ENCODE peak calls at places on chromosomes 1 and 21, in nine cellular contexts. N is mucosa of descending colon; J is BJ; B is CD8-positive, alpha-beta T cell; V is astrocyte of the spinal cord; O is bronchial epithelial cell; C is Caco-2; Q is thoracic aorta; T is OCI-LY7. W is an unnamed sample.

GRCh38 chr21:34243562-34243961 is 120.2 kb upstream of the KCNE2 start:
- DNase-seq in N (peak), J (no peak), B (no peak), V (peak), O (peak), C (peak), Q (no peak), T (peak), W (peak)

GRCh38 chr1:40301066-40301465 is 16.0 kb downstream of the COL9A2 start:
- DNase-seq in N (no peak), J (no peak), B (no peak), V (no peak), O (no peak), C (no peak), Q (no peak), T (no peak), W (no peak)

GRCh38 chr21:33975548-33976081 is 60.0 kb upstream of the ATP5PO start:
- DNase-seq in N (no peak), J (no peak), B (peak), V (peak), O (peak), C (no peak), Q (no peak), T (peak), W (peak)

GRCh38 chr1:185463433-185463832 is 146.4 kb upstream of the IVNS1ABP start:
- DNase-seq in N (no peak), J (no peak), B (no peak), V (no peak), O (no peak), C (no peak), Q (no peak), T (no peak), W (no peak)

GRCh38 chr21:33189237-33189636 is 40.5 kb upstream of the IFNAR2 start:
- DNase-seq in N (no peak), J (no peak), B (no peak), V (no peak), O (no peak), C (no peak), Q (no peak), T (no peak), W (no peak)

GRCh38 chr1:64019818-64020217 is 183.6 kb upstream of the UBE2U start:
- DNase-seq in N (peak), J (no peak), B (no peak), V (peak), O (no peak), C (no peak), Q (no peak), T (peak), W (peak)

GRCh38 chr1:116218922-116219321 is 107.7 kb downstream of the MAB21L3 start:
- DNase-seq in N (no peak), J (no peak), B (no peak), V (no peak), O (peak), C (no peak), Q (no peak), T (no peak), W (no peak)

GRCh38 chr1:246613131-246613758 is 47.0 kb downstream of the CNST start:
- DNase-seq in N (no peak), J (no peak), B (no peak), V (no peak), O (peak), C (no peak), Q (no peak), T (no peak), W (no peak)

GRCh38 chr1:248127653-248128052 is 17.3 kb upstream of the OR2M5 start:
- DNase-seq in N (no peak), J (no peak), B (no peak), V (no peak), O (no peak), C (no peak), Q (no peak), T (no peak), W (no peak)

GRCh38 chr1:108878678-108879077 is 1.9 kb downstream of the GPSM2 start:
- DNase-seq in N (no peak), J (no peak), B (no peak), V (no peak), O (peak), C (no peak), Q (no peak), T (no peak), W (no peak)

GRCh38 chr1:211258310-211258755 is 833 bp upstream of the RCOR3 start:
- DNase-seq in N (peak), J (no peak), B (peak), V (peak), O (peak), C (peak), Q (peak), T (peak), W (peak)

GRCh38 chr1:229370601-229371021 is 27.8 kb upstream of the CCSAP start:
- DNase-seq in N (no peak), J (no peak), B (no peak), V (no peak), O (no peak), C (no peak), Q (no peak), T (no peak), W (peak)

GRCh38 chr1:145962157-145963102 is 1.9 kb downstream of the ANKRD34A start:
- DNase-seq in N (peak), J (no peak), B (peak), V (no peak), O (no peak), C (no peak), Q (no peak), T (no peak), W (no peak)

GRCh38 chr1:7405844-7406500 is 365.1 kb upstream of the VAMP3 start:
- DNase-seq in N (no peak), J (no peak), B (no peak), V (no peak), O (no peak), C (no peak), Q (no peak), T (no peak), W (no peak)

GRCh38 chr1:27086628-27087027 is 68.3 kb downstream of the SLC9A1 start:
- DNase-seq in N (no peak), J (no peak), B (no peak), V (no peak), O (no peak), C (no peak), Q (no peak), T (no peak), W (no peak)

GRCh38 chr1:226309398-226310122 is 596 bp upstream of the LIN9 start:
- DNase-seq in N (no peak), J (no peak), B (no peak), V (no peak), O (no peak), C (no peak), Q (no peak), T (peak), W (peak)

GRCh38 chr1:221739018-221739676 is 2.7 kb downstream of the DUSP10 start:
- DNase-seq in N (no peak), J (no peak), B (no peak), V (no peak), O (no peak), C (no peak), Q (no peak), T (no peak), W (no peak)

GRCh38 chr1:192160186-192160585 is 1.9 kb downstream of the RGS18 start:
- DNase-seq in N (no peak), J (no peak), B (no peak), V (peak), O (no peak), C (no peak), Q (no peak), T (no peak), W (no peak)

GRCh38 chr1:208004851-208005250 is 93.9 kb upstream of the CD34 start:
- DNase-seq in N (no peak), J (no peak), B (no peak), V (peak), O (peak), C (no peak), Q (no peak), T (no peak), W (no peak)

GRCh38 chr1:228273720-228274451 is 66.0 kb downstream of the OBSCN start:
- DNase-seq in N (no peak), J (no peak), B (no peak), V (no peak), O (no peak), C (no peak), Q (no peak), T (no peak), W (no peak)

GRCh38 chr1:34266127-34266951 is 89.6 kb downstream of the C1orf94 start:
- DNase-seq in N (no peak), J (no peak), B (no peak), V (peak), O (peak), C (no peak), Q (no peak), T (no peak), W (no peak)

GRCh38 chr1:208172389-208173140 is 71.6 kb downstream of the PLXNA2 start:
- DNase-seq in N (no peak), J (no peak), B (no peak), V (no peak), O (peak), C (no peak), Q (no peak), T (no peak), W (no peak)

GRCh38 chr21:38277501-38278111 is 20.8 kb downstream of the KCNJ15 start:
- DNase-seq in N (no peak), J (peak), B (no peak), V (peak), O (peak), C (no peak), Q (no peak), T (no peak), W (no peak)

GRCh38 chr1:15231714-15232201 is 15.3 kb upstream of the FHAD1 start:
- DNase-seq in N (no peak), J (no peak), B (no peak), V (no peak), O (no peak), C (no peak), Q (no peak), T (no peak), W (peak)

GRCh38 chr1:244971524-244972216 is 107.3 kb upstream of the HNRNPU start:
- DNase-seq in N (peak), J (no peak), B (no peak), V (peak), O (no peak), C (no peak), Q (no peak), T (peak), W (no peak)

GRCh38 chr1:85623061-85623471 is 42.5 kb downstream of the CCN1 start:
- DNase-seq in N (no peak), J (peak), B (no peak), V (peak), O (peak), C (no peak), Q (no peak), T (no peak), W (no peak)

GRCh38 chr1:108949044-108949443 is 14.2 kb downstream of the CLCC1 start:
- DNase-seq in N (no peak), J (no peak), B (no peak), V (no peak), O (no peak), C (no peak), Q (no peak), T (no peak), W (no peak)

GRCh38 chr1:21687081-21687529 is 17.9 kb upstream of the RAP1GAP start:
- DNase-seq in N (no peak), J (no peak), B (no peak), V (no peak), O (no peak), C (no peak), Q (no peak), T (no peak), W (no peak)

GRCh38 chr1:44243782-44244495 is 30.7 kb downstream of the DMAP1 start:
- DNase-seq in N (no peak), J (no peak), B (no peak), V (no peak), O (no peak), C (no peak), Q (no peak), T (no peak), W (no peak)

GRCh38 chr1:39671793-39672550 is at the start of gene NT5C1A:
- DNase-seq in N (no peak), J (no peak), B (peak), V (no peak), O (no peak), C (peak), Q (no peak), T (no peak), W (peak)

GRCh38 chr1:212401042-212401441 is 13.6 kb downstream of the PACC1 start:
- DNase-seq in N (no peak), J (no peak), B (no peak), V (no peak), O (no peak), C (no peak), Q (no peak), T (no peak), W (no peak)

GRCh38 chr1:49364676-49365075 is 588.0 kb upstream of the BEND5 start:
- DNase-seq in N (no peak), J (no peak), B (no peak), V (peak), O (peak), C (no peak), Q (no peak), T (no peak), W (no peak)

GRCh38 chr1:188364927-188365449 is 1536.2 kb downstream of the PLA2G4A start:
- DNase-seq in N (no peak), J (no peak), B (no peak), V (no peak), O (no peak), C (no peak), Q (no peak), T (no peak), W (no peak)

GRCh38 chr1:22976461-22977243 is 4.0 kb upstream of the LACTBL1 start:
- DNase-seq in N (peak), J (peak), B (peak), V (peak), O (peak), C (peak), Q (no peak), T (peak), W (peak)

GRCh38 chr1:115829023-115829674 is 11.8 kb downstream of the NHLH2 start:
- DNase-seq in N (peak), J (peak), B (no peak), V (peak), O (peak), C (peak), Q (no peak), T (no peak), W (no peak)

GRCh38 chr1:115723756-115724155 is 44.8 kb downstream of the CASQ2 start:
- DNase-seq in N (no peak), J (no peak), B (no peak), V (no peak), O (no peak), C (no peak), Q (no peak), T (no peak), W (no peak)

GRCh38 chr1:93805027-93805426 is 74.0 kb downstream of the DNTTIP2 start:
- DNase-seq in N (no peak), J (no peak), B (no peak), V (peak), O (peak), C (no peak), Q (no peak), T (no peak), W (no peak)

GRCh38 chr21:43360441-43361126 is 66.3 kb downstream of the SIK1 start:
- DNase-seq in N (no peak), J (no peak), B (no peak), V (no peak), O (no peak), C (no peak), Q (no peak), T (no peak), W (no peak)

GRCh38 chr21:43362306-43362927 is 64.5 kb downstream of the SIK1 start:
- DNase-seq in N (peak), J (peak), B (peak), V (peak), O (no peak), C (no peak), Q (no peak), T (peak), W (peak)

GRCh38 chr21:43361493-43362296 is 65.2 kb downstream of the SIK1 start:
- DNase-seq in N (peak), J (no peak), B (peak), V (peak), O (peak), C (no peak), Q (no peak), T (peak), W (peak)

GRCh38 chr21:43362928-43363314 is 64.0 kb downstream of the SIK1 start:
- DNase-seq in N (no peak), J (no peak), B (no peak), V (peak), O (no peak), C (no peak), Q (no peak), T (peak), W (no peak)

DNA sequence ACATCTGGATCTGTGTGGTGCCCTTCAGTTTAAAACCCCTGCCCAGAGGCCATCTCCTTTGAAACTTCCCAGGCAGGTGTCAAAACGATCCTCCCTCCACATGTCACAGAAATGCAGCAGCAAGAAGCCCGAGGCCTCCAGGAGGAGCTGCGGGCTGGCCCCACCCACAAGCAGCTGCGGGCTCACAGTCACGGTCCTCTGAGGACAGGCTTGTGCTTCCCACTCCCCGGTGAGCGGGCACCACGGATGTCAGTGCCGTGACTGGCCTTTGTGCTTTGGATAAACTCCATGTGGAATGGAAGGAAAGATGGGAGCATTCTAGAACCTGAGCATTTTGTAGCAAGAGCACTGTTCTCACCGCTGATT is 65.8 kb downstream of the SIK1 start:
- DNase-seq in N (no peak), J (no peak), B (peak), V (no peak), O (peak), C (no peak), Q (no peak), T (peak), W (peak)
- TF ChIP-seq CTCF in N (no peak), J (peak), B (no peak), V (no peak), O (peak), C (no peak), Q (no peak), T (peak), W (no peak)

GRCh38 chr21:41500354-41500753 is 7.6 kb downstream of the TMPRSS2 start:
- DNase-seq in N (no peak), J (no peak), B (no peak), V (no peak), O (no peak), C (no peak), Q (no peak), T (no peak), W (no peak)
- H3K4me3 ChIP-seq in N (no peak), J (no peak), B (no peak), V (no peak), O (no peak), C (no peak), Q (no peak), T (no peak), W (no peak)

GRCh38 chr1:8438449-8438848 is 120.5 kb downstream of the SLC45A1 start:
- DNase-seq in N (no peak), J (no peak), B (no peak), V (no peak), O (no peak), C (no peak), Q (no peak), T (no peak), W (no peak)

GRCh38 chr1:8447616-8448150 is 129.8 kb downstream of the SLC45A1 start:
- DNase-seq in N (no peak), J (no peak), B (no peak), V (no peak), O (no peak), C (no peak), Q (no peak), T (no peak), W (no peak)

GRCh38 chr1:8439015-8439702 is 121.2 kb downstream of the SLC45A1 start:
- DNase-seq in N (peak), J (no peak), B (no peak), V (peak), O (peak), C (peak), Q (peak), T (peak), W (peak)

GRCh38 chr1:8441466-8441865 is 123.6 kb downstream of the SLC45A1 start:
- DNase-seq in N (no peak), J (no peak), B (no peak), V (no peak), O (no peak), C (no peak), Q (no peak), T (no peak), W (no peak)

GRCh38 chr1:8443558-8444194 is 125.8 kb downstream of the SLC45A1 start:
- DNase-seq in N (no peak), J (no peak), B (no peak), V (no peak), O (no peak), C (peak), Q (no peak), T (no peak), W (no peak)
- TF ChIP-seq CTCF in N (no peak), J (no peak), B (no peak), V (no peak), O (no peak), C (peak), Q (no peak), T (peak), W (peak)

GRCh38 chr1:155130272-155131006 is 2.8 kb downstream of the EFNA1 start:
- DNase-seq in N (no peak), J (no peak), B (no peak), V (no peak), O (no peak), C (no peak), Q (no peak), T (no peak), W (no peak)
- H3K4me3 ChIP-seq in N (no peak), J (no peak), B (no peak), V (no peak), O (peak), C (peak), Q (peak), T (no peak), W (no peak)

DNA sequence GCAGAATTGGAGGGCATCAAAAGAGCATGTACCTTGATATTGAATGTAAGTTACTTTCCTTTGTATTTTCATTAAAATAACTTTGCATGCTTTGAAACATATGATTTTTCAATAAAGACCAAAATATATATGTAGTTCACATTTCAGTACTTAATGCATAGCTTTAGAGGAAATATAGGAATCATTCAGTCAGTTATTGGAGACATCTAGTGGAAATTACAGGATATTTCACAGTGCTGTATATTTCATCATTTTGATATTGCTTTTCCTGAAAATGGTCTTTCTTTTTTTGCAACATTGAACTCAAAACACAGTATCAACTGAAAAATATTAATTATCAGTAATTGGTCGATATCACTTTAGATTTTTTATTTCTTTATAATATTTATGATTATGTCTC is 375.8 kb downstream of the NCAM2 start:
- DNase-seq in N (no peak), J (no peak), B (no peak), V (peak), O (no peak), C (no peak), Q (no peak), T (no peak), W (no peak)
- TF ChIP-seq CTCF in N (no peak), J (peak), B (no peak), V (peak), O (no peak), C (no peak), Q (no peak), T (no peak), W (no peak)

GRCh38 chr1:157047064-157047410 is 1.5 kb upstream of the ARHGEF11 start:
- DNase-seq in N (no peak), J (no peak), B (no peak), V (no peak), O (peak), C (peak), Q (no peak), T (no peak), W (peak)

GRCh38 chr1:157042852-157043251 is 2.7 kb downstream of the ARHGEF11 start:
- DNase-seq in N (no peak), J (no peak), B (no peak), V (no peak), O (no peak), C (no peak), Q (no peak), T (no peak), W (no peak)

GRCh38 chr1:157045251-157046218 is at the start of gene ARHGEF11:
- DNase-seq in N (peak), J (peak), B (no peak), V (peak), O (peak), C (peak), Q (peak), T (no peak), W (peak)

GRCh38 chr1:157043685-157044084 is 1.9 kb downstream of the ARHGEF11 start:
- DNase-seq in N (no peak), J (no peak), B (no peak), V (no peak), O (no peak), C (no peak), Q (no peak), T (no peak), W (no peak)

GRCh38 chr1:157044326-157044725 is 1.2 kb downstream of the ARHGEF11 start:
- DNase-seq in N (no peak), J (no peak), B (no peak), V (no peak), O (no peak), C (no peak), Q (no peak), T (no peak), W (no peak)
- H3K4me3 ChIP-seq in N (peak), J (peak), B (no peak), V (peak), O (peak), C (peak), Q (peak), T (no peak), W (peak)

W was measured in GM12865.